ENCODE peak calls at places on chromosomes 5 and 9, in eight cellular contexts. Y is CD8-positive, alpha-beta T cell; T is SJSA1; M is colonic mucosa; R is vagina; V is K562; J is small intestine; W is stomach. A is an unnamed sample. For H3K9me3, the result is how much of the 10 kb centered on the place peaks cover.

GRCh38 chr5:72597456-72597948 is 90.3 kb upstream of the ZNF366 start:
- DNase-seq in V (peak), R (no peak), W (peak), M (no peak), T (peak), J (peak), Y (no peak), A (no peak)

GRCh38 chr9:134722120-134722701 is 80.6 kb downstream of the COL5A1 start:
- DNase-seq in R (no peak), M (no peak), W (no peak), Y (no peak), V (no peak), T (no peak), J (no peak), A (no peak)

GRCh38 chr5:59133801-59134261 is 551.0 kb downstream of the RAB3C start:
- DNase-seq in R (no peak), J (no peak), M (no peak), Y (no peak), V (no peak), W (no peak), T (peak), A (no peak)

GRCh38 chr9:378263-378662 is 163.6 kb downstream of the DOCK8 start:
- DNase-seq in W (no peak), R (no peak), J (no peak), M (no peak), V (no peak), T (no peak), Y (no peak), A (no peak)

GRCh38 chr9:126616521-126616976 is 2.8 kb downstream of the LMX1B start:
- DNase-seq in W (no peak), Y (no peak), M (no peak), R (no peak), T (no peak), V (no peak), J (no peak), A (no peak)

GRCh38 chr9:89874351-89875321 is 269.8 kb downstream of the GADD45G start:
- DNase-seq in V (no peak), R (peak), W (peak), Y (peak), J (no peak), M (no peak), T (peak), A (no peak)

GRCh38 chr9:94533601-94534000 is 21.3 kb upstream of the PCAT7 start:
- DNase-seq in W (no peak), M (no peak), J (no peak), Y (no peak), R (no peak), T (no peak), V (no peak), A (no peak)

GRCh38 chr5:159414021-159414420 is 83.7 kb upstream of the IL12B start:
- DNase-seq in J (no peak), Y (no peak), W (no peak), V (no peak), T (no peak), R (no peak), M (no peak), A (no peak)

GRCh38 chr5:3854069-3854741 is 258.6 kb downstream of the IRX1 start:
- DNase-seq in M (no peak), J (no peak), V (no peak), R (peak), W (no peak), Y (no peak), T (no peak), A (no peak)

GRCh38 chr9:109901191-109901590 is 121.2 kb downstream of the PALM2AKAP2 start:
- DNase-seq in V (no peak), R (no peak), M (no peak), W (no peak), Y (no peak), T (no peak), J (no peak), A (no peak)

GRCh38 chr5:38601843-38602424 is 45.5 kb upstream of the LIFR start:
- DNase-seq in T (no peak), V (no peak), M (no peak), J (no peak), R (no peak), W (no peak), Y (no peak), A (no peak)

GRCh38 chr5:75274486-75274885 is 37.8 kb upstream of the ANKRD31 start:
- DNase-seq in R (no peak), W (no peak), M (no peak), Y (no peak), J (peak), T (no peak), V (no peak), A (no peak)

GRCh38 chr5:109558952-109559351 is 130.8 kb upstream of the MAN2A1 start:
- DNase-seq in T (no peak), M (no peak), J (no peak), W (no peak), Y (no peak), R (no peak), V (no peak), A (peak)

GRCh38 chr5:174608631-174609097 is 115.7 kb upstream of the MSX2 start:
- DNase-seq in J (peak), V (no peak), Y (no peak), M (no peak), R (no peak), T (no peak), W (peak), A (no peak)

GRCh38 chr5:154771383-154771901 is 16.3 kb downstream of the LARP1 start:
- DNase-seq in M (no peak), V (no peak), R (no peak), W (no peak), T (no peak), J (no peak), Y (no peak), A (no peak)

GRCh38 chr5:132095077-132095744 is 21.6 kb downstream of the CSF2 start:
- DNase-seq in W (no peak), T (no peak), M (no peak), R (no peak), J (no peak), V (no peak), Y (peak), A (no peak)

GRCh38 chr5:140611020-140611521 is 21.9 kb downstream of the CD14 start:
- DNase-seq in J (no peak), M (no peak), Y (no peak), V (peak), R (no peak), W (no peak), T (no peak), A (no peak)
- H3K9me3 ChIP-seq in J (under half), M (under half), Y (under half), V (under half), R (under half), W (under half), T (under half), A (under half)

DNA sequence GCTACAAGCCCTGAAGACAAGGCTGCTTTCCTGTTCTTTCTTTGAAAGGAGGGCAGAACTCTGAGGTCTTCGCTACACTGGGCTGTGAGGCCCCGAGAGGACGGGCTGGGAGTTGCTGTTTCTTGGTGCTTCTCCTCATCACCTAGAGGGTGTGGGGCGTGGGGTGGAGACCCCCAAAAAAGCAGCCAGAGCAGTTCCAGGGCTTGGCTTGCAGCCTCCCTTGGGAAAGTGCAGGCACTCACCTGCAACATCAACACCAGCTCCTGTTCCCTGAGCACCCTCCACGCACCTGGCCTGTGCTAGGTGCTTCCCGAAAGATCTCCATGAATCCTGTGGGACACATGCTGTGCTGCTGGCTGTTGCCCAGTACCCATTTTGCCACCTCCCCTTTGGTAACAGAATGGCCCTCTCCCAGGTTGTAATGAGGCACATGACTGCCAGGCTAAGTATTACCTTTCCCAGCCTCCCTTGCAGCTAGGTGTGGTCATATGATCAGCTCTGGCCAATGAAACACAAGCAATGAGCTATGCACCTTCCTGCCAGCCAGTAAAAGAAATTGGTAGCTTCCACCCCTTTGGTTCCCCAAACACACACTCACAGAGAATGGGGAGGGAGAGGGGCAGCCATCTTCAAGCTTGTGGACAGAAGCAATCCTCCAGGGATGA is 146.0 kb downstream of the C9orf50 start:
- DNase-seq in W (no peak), J (no peak), T (no peak), R (no peak), Y (no peak), M (no peak), V (no peak), A (no peak)
- H3K9me3 ChIP-seq in W (under half), J (under half), T (under half), R (under half), Y (under half), M (under half), V (under half), A (under half)

DNA sequence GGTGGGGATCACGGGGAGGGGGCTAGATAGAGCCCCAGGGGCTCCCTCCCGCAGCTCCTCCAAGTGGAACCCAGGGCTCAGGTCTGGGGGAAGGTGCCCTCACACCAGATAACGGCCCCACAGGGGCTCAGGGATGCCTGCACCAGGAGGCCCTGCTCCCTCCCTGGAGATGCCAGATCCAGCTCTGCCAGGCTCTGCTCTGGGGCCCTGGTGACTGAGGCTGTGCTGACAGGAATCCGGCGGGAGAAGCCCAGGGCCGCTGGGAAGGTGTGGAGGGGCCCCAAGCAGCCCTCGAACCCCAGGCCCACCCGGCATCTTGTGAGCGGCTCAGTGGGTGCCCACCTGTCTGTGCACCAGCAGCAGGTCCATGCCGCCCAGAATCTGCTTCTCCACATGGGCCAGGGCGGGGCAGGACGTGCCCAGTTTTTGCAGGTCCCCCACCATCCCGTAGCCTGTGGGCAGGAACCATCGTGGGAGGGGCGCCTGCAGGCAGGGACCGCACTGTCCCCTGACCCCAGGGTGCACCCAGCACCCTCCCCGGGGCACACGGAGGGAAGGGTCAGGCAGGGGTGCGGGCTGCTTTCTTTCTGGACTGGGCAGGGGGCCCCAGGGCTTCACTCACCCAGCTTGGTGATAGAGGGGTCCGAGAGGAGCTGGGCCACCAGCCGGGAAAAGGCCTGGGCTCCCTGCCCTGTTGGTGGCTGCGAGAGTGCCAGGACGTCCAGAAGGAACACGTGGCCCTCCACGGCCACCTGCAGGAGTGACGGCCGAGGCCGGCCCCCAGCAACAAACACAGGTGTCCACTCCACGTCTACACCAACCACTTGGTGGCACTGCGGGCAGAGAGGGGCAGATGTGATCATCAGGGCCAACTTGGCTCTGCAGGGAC is 48.9 kb upstream of the NRARP start:
- DNase-seq in V (no peak), M (no peak), W (peak), J (no peak), T (no peak), Y (no peak), R (no peak), A (no peak)
- H3K9me3 ChIP-seq in V (under half), M (under half), W (under half), J (under half), T (under half), Y (under half), R (under half), A (under half)

GRCh38 chr9:102101723-102102122 is 363.3 kb upstream of the GRIN3A start:
- DNase-seq in M (no peak), V (no peak), R (no peak), T (no peak), W (no peak), Y (no peak), J (no peak), A (no peak)

GRCh38 chr9:102106446-102106845 is 368.0 kb upstream of the GRIN3A start:
- DNase-seq in Y (no peak), M (no peak), W (no peak), V (no peak), R (no peak), T (no peak), J (no peak), A (no peak)
- H3K9me3 ChIP-seq in Y (under half), M (under half), W (under half), V (under half), R (under half), T (under half), J (under half), A (under half)

GRCh38 chr9:96818535-96818934 is 35.8 kb downstream of the ZNF782 start:
- DNase-seq in Y (no peak), J (no peak), M (no peak), W (no peak), R (no peak), V (no peak), T (no peak), A (no peak)
- H3K9me3 ChIP-seq in Y (under half), J (under half), M (under half), W (half or more), R (half or more), V (under half), T (under half), A (under half)

GRCh38 chr9:138053321-138053868 is 175.8 kb downstream of the CACNA1B start:
- DNase-seq in J (no peak), T (peak), W (peak), Y (peak), M (no peak), R (no peak), V (peak), A (peak)

GRCh38 chr9:138052635-138053320 is 175.2 kb downstream of the CACNA1B start:
- DNase-seq in T (peak), V (no peak), Y (peak), J (no peak), M (no peak), R (no peak), W (peak), A (no peak)

GRCh38 chr9:138052322-138052615 is 174.7 kb downstream of the CACNA1B start:
- DNase-seq in W (peak), J (no peak), V (no peak), M (no peak), R (no peak), T (peak), Y (peak), A (no peak)

GRCh38 chr9:138050472-138051330 is 173.1 kb downstream of the CACNA1B start:
- DNase-seq in Y (peak), J (no peak), M (no peak), W (peak), T (peak), R (no peak), V (no peak), A (no peak)

DNA sequence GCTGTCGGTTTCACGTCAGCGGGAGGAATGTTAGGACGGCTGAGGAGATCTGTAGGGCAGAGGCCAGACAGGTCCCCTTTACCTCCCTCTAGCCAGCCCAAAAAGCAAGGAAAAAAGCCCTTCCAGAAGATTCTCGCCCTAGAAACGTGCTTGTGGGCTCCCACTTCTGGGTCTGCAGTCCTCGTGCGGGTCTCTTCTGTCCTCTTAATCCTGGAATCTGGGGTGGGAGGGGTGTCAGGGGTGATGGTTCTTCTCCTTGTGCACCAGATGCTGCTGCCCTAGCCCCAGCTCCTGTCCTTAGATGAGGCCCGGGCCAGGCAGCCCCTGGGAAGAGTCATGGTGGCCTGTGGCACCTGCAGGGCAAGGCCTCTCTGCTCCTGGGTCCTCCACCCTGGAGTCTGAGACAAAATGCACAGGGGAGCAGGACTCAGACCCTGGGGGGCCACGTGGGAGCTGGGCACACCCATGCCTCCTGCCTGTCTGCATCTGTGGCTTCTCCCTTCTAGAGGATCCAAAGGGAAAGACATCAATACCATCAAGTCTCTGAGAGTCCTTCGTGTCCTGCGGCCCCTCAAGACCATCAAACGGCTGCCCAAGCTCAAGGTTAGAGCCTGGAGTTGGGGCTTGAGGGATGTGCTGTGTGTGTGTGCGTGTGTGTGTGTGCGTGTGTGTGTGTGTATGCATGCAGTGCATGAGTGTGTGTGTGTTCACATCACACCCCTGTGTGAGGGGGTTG is 174.2 kb downstream of the CACNA1B start:
- DNase-seq in R (no peak), V (no peak), W (peak), M (peak), T (peak), J (no peak), Y (peak), A (no peak)
- H3K9me3 ChIP-seq in R (under half), V (under half), W (under half), M (under half), T (under half), J (under half), Y (under half), A (under half)

DNA sequence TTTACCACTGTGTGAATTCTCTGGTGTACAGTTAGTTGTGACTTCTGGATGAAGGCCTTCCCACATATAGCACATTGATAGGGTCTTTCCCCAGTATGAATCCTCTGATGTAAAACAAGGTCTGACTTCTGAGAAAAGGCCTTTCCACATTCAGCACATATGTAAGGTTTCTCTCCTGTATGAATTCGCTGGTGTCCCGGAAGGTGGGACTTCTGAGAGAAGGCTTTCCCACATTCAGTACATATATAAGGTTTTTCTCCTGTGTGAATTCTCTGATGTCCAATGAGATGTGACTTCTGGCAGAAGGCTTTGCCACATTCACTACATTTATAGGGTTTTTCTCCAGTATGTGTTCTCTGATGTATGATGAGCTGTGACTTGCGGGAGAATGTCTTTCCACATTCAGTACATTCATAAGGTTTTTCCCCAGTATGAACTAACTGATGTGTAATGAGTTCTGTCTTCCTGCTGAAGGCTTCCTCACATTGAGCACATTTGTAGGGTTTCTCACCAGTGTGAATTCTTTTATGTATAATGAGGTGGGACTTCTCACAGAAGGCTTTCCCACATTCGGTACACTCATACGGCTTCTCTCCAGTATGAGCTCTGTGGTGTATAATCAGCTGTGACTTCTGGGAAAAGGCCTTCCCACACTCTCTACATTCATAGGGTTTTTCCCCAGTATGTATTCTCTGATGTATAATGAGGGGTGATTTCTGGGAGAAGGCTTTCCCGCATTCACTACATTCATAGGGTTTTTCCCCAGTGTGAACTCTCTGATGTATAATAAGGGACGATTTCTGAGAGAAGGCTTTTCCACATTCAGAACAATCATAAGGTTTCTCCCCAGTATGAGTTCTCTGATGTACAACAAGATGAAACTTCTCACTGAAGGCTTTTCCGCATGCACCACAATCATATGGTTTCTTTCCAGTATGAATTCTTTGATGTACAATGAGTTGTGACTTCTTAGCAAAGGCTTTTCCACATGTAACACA is 9.1 kb downstream of the ZNF300 start:
- DNase-seq in V (no peak), R (no peak), Y (no peak), T (no peak), J (no peak), M (no peak), W (no peak), A (no peak)
- H3K9me3 ChIP-seq in V (under half), R (half or more), Y (half or more), T (under half), J (under half), M (under half), W (half or more), A (under half)

DNA sequence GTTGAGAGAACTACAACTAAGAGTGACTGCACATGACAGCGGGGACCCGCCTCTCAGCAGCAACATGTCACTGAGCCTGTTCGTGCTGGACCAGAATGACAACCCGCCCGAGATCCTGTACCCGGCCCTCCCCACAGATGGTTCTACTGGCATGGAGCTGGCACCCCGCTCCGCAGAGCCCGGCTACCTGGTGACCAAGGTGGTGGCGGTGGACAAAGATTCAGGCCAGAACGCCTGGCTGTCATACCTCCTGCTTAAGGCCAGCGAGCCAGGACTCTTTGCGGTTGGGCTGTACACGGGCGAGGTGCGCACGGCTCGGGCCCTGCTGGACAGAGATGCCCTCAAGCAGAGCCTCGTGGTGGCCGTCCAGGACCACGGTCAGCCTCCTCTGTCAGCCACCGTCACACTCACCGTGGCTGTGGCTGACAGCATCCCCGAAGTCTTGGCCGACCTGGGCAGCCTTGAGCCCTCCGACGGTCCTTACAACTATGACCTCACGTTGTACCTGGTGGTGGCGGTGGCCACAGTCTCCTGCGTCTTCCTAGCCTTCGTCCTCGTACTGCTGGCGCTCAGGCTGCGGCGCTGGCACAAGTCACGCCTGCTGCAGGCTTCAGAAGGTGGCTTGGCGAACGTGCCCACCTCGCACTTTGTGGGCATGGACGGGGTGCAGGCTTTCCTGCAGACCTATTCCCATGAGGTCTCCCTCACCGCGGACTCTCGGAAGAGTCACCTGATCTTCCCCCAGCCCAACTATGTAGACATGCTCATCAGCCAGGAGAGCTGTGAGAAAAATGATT is 2.1 kb downstream of the PCDHGA7 start:
- DNase-seq in V (no peak), Y (no peak), M (no peak), T (no peak), R (no peak), J (no peak), W (no peak), A (no peak)
- H3K9me3 ChIP-seq in V (under half), Y (under half), M (under half), T (under half), R (half or more), J (under half), W (half or more), A (under half)

GRCh38 chr5:150044712-150045111 is 41.6 kb downstream of the CSF1R start:
- DNase-seq in M (no peak), W (no peak), T (no peak), V (no peak), R (no peak), J (no peak), Y (no peak), A (no peak)
- H3K9me3 ChIP-seq in M (under half), W (under half), T (under half), V (under half), R (under half), J (under half), Y (under half), A (under half)

A was measured in DND-41.